ENCODE peak calls at places on chromosomes 11 and 22, in five cellular contexts. W is A549, S is ovary, Z is esophagus squamous epithelium, B is AG04450. F is an unnamed sample.

GRCh38 chr11:47438721-47439120 is 10.2 kb downstream of the RAPSN start:
- DNase-seq in W (no peak), B (no peak), S (no peak), Z (no peak), F (no peak)

GRCh38 chr11:65432686-65433582 is 10.3 kb downstream of the NEAT1 start:
- DNase-seq in Z (no peak), S (no peak), W (peak; percentile 75), B (no peak), F (peak; percentile 3)

GRCh38 chr11:76596652-76597051 is 73.9 kb downstream of the LRRC32 start:
- DNase-seq in B (no peak), W (no peak), Z (no peak), S (no peak), F (no peak)

GRCh38 chr11:130141561-130142341 is 17.8 kb upstream of the ST14 start:
- DNase-seq in S (peak; percentile 59), W (no peak), B (no peak), Z (no peak), F (no peak)

GRCh38 chr11:26613759-26614158 is 41.7 kb upstream of the MUC15 start:
- DNase-seq in S (no peak), W (no peak), B (no peak), Z (no peak), F (no peak)

GRCh38 chr11:46099973-46100335 is 21.3 kb downstream of the PHF21A start:
- DNase-seq in B (no peak), W (no peak), Z (no peak), S (no peak), F (no peak)

GRCh38 chr22:45682069-45682468 is 10.4 kb downstream of the ATXN10 start:
- DNase-seq in S (no peak), W (no peak), B (no peak), Z (no peak), F (no peak)

GRCh38 chr11:76576166-76576565 is 94.4 kb downstream of the LRRC32 start:
- DNase-seq in S (no peak), B (no peak), Z (no peak), W (no peak), F (no peak)

GRCh38 chr11:122984186-122985011 is 2.8 kb upstream of the BSX start:
- DNase-seq in B (no peak), S (no peak), W (peak; percentile 5), Z (no peak), F (no peak)

GRCh38 chr11:121958978-121959340 is 157.1 kb downstream of the BLID start:
- DNase-seq in W (no peak), S (no peak), Z (no peak), B (no peak), F (no peak)

GRCh38 chr11:57624864-57625263 is 24.8 kb downstream of the YPEL4 start:
- DNase-seq in W (no peak), B (no peak), S (no peak), Z (no peak), F (no peak)

GRCh38 chr22:20216863-20217499 is 51.1 kb downstream of the RTN4R start:
- DNase-seq in S (no peak), W (no peak), B (no peak), Z (no peak), F (no peak)

GRCh38 chr22:29359469-29359868 is 28.9 kb downstream of the AP1B1 start:
- DNase-seq in Z (no peak), W (peak; percentile 50), S (peak; percentile 73), B (no peak), F (peak; percentile 57)

GRCh38 chr22:36818010-36818642 is 1.3 kb upstream of the PVALB start:
- DNase-seq in B (no peak), W (no peak), S (no peak), Z (no peak), F (no peak)

GRCh38 chr11:80727315-80727714 is 1286.5 kb upstream of the TENM4 start:
- DNase-seq in Z (no peak), S (no peak), B (no peak), W (no peak), F (no peak)

GRCh38 chr11:108983621-108984020 is 318.8 kb downstream of the DDX10 start:
- DNase-seq in S (no peak), B (no peak), W (no peak), Z (no peak), F (no peak)

GRCh38 chr22:38870791-38871359 is 1.1 kb downstream of the CBX6 start:
- DNase-seq in Z (no peak), W (no peak), B (no peak), S (no peak), F (no peak)

GRCh38 chr11:1807628-1807995 is 27.2 kb upstream of the SYT8 start:
- DNase-seq in W (peak; percentile 32), S (no peak), B (no peak), Z (no peak), F (no peak)

GRCh38 chr11:78336877-78337553 is 80.6 kb downstream of the GAB2 start:
- DNase-seq in Z (no peak), B (no peak), W (no peak), S (no peak), F (no peak)

GRCh38 chr22:17578129-17578754 is 14.9 kb downstream of the SLC25A18 start:
- DNase-seq in B (no peak), S (peak; percentile 57), W (no peak), Z (no peak), F (peak; percentile 53)

GRCh38 chr11:129333873-129334272 is 41.8 kb upstream of the BARX2 start:
- DNase-seq in Z (no peak), B (no peak), W (no peak), S (no peak), F (no peak)

GRCh38 chr11:70527046-70527395 is 128.7 kb downstream of the CTTN start:
- DNase-seq in B (no peak), Z (no peak), S (no peak), W (no peak), F (no peak)

GRCh38 chr11:70528794-70529580 is 130.7 kb downstream of the CTTN start:
- DNase-seq in W (no peak), S (no peak), B (no peak), Z (no peak), F (no peak)

GRCh38 chr11:70530010-70530409 is 131.7 kb downstream of the CTTN start:
- DNase-seq in S (no peak), W (no peak), B (no peak), Z (no peak), F (no peak)

GRCh38 chr11:70527429-70528045 is 129.2 kb downstream of the CTTN start:
- DNase-seq in B (no peak), Z (no peak), W (no peak), S (no peak), F (no peak)

GRCh38 chr11:70528046-70528793 is 129.9 kb downstream of the CTTN start:
- DNase-seq in S (no peak), W (no peak), B (no peak), Z (no peak), F (no peak)
- TF ChIP-seq CTCF in S (no peak), W (no peak), B (no peak), Z (no peak), F (no peak)

DNA sequence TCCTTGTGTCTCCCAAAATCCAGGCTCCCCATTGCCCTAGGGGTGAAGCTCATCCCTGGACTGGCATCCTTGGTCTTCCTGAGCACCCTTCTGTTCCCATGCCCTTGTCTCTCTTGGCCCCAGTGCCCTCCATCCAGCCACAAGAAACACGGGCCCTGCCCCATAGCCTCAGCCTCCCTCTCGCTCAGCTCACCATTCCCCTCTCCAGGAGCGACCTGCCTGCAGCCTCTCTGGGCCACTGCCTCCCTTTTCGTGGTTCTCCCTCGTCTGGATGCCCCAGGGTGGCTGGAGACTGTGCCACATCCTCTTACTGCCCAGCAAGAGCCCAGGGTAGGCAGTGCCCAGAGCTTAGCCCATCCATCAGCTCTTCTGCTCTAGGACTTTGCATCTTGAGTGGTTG is 532.1 kb downstream of the TBC1D22A start:
- DNase-seq in W (no peak), S (no peak), Z (no peak), B (no peak), F (no peak)
- H3K9me3 ChIP-seq in W (no peaks in the 10 kb centered on the region), S (no peaks in the 10 kb centered on the region), Z (no peaks in the 10 kb centered on the region), B (peaks cover 21% of the 10 kb centered on the region), F (no peaks in the 10 kb centered on the region)

DNA sequence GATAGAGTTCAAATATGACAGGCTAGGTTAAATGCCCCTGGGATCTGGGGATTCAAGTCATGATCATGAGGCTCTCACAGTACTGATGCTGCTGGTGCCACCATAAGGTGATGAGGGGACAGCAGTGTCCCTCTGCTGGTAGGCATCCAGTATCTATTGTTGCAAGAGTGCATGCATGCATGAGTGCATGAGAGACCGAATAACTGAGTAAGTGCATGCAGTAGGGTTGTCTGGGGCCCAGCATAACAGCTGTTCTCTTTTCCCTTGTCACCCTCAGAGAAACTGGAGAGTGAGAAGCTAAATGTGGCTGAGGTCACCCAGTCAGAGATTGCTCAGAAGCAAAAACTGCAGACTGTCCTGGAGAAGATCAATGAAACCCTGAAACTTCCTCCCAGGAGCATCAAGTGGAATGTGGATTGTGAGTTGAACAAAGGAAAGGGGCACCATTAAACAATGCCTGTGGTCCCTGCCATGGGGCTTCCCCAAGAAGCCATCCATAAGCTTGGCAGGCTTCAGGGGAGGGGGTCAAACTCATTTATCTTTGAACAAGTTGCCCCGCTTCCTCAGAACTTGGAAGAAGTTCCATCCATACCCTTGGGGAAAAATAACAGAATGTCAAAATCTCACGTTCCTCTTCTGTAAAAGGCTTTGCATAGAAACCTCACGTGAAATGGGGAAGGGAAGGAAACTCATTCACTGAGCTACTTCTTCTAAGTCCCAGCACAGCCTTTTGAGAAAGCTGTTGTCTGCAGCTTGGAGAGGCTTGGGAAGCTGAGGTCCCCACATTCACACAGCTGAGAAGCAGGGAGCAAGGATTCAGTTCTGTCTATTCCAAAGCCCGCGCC is 119.0 kb downstream of the PARVA start:
- DNase-seq in Z (no peak), W (peak; percentile 33), S (no peak), B (no peak), F (no peak)
- TF ChIP-seq CTCF in Z (no peak), W (no peak), S (no peak), B (peak; percentile 31), F (no peak)

DNA sequence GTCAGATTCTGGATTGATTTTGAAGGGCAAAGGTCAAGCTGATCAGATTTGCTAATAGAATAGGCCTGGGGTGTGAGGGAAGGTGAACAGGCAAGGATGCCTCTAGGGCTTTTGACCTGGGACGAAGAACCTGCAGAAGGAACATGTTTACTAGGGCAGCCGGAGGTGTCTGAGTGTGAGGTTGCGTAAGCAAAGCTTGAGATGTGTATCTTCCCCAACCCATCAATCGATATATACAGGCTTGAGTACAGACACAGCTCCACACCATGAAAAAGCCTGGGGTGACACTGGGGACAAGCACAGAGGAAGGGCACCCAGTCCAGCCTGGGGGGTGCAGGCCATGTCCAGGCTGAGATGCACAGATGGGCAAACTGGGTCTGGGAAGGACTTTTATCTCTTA is 1.1 kb downstream of the LHFPL7 start:
- DNase-seq in B (no peak), Z (no peak), W (no peak), S (no peak), F (no peak)
- H3K9me3 ChIP-seq in B (no peaks in the 10 kb centered on the region), Z (no peaks in the 10 kb centered on the region), W (no peaks in the 10 kb centered on the region), S (no peaks in the 10 kb centered on the region), F (no peaks in the 10 kb centered on the region)

DNA sequence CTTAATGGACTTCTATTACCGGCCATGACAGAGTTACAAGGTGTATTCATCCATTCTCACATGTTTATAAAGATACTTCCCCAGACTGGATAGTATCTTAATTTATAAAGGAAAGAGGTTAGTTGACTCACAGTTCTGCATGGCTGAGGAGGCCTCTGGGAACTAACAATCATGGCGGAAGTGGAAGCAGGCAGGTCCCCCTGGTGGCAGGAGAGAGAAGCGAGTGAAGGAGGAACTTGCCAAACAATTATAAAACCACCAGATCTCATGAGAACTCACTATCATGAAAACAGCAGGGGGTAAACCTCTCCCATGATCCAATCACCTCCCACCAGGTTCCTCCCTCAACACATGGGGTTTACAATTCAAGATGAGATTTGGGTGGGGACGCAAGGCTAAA is 170.0 kb upstream of the PDGFD start:
- DNase-seq in S (no peak), Z (no peak), W (peak; percentile 34), B (no peak), F (no peak)
- TF ChIP-seq CTCF in S (no peak), Z (no peak), W (no peak), B (peak; percentile 37), F (no peak)

GRCh38 chr22:48635031-48635430 is 1192.6 kb downstream of the BRD1 start:
- DNase-seq in Z (no peak), B (no peak), W (no peak), S (no peak), F (no peak)
- H3K9me3 ChIP-seq in Z (no peaks in the 10 kb centered on the region), B (peaks cover 90% of the 10 kb centered on the region), W (no peaks in the 10 kb centered on the region), S (no peaks in the 10 kb centered on the region), F (no peaks in the 10 kb centered on the region)